ENCODE peak calls at places on chromosomes 4 and X, in five cellular contexts. W is K562, L is HepG2, N is SK-N-SH, Q is GM12878. J is an unnamed sample.

GRCh38 chrX:74343970-74344622 is 40.1 kb downstream of the ZCCHC13 start:
- DNase-seq in W (peak), Q (peak), N (peak), L (peak), J (peak)

GRCh38 chrX:100663651-100664050 is 19.7 kb downstream of the SRPX2 start:
- DNase-seq in L (no peak), Q (no peak), N (no peak), W (no peak), J (no peak)

GRCh38 chr4:184250795-184251679 is 33.4 kb upstream of the ENPP6 start:
- DNase-seq in Q (no peak), N (peak), L (peak), W (peak), J (no peak)

GRCh38 chr4:148261861-148262260 is 180.4 kb downstream of the NR3C2 start:
- DNase-seq in Q (no peak), L (no peak), W (no peak), N (no peak), J (no peak)

GRCh38 chr4:128810331-128810870 is 901 bp downstream of the JADE1 start:
- DNase-seq in W (peak), L (peak), N (peak), Q (no peak), J (peak)

GRCh38 chr4:128177376-128177959 is 110.1 kb downstream of the PGRMC2 start:
- DNase-seq in Q (no peak), N (no peak), W (peak), L (no peak), J (no peak)

GRCh38 chr4:39908284-39908683 is 69.4 kb downstream of the PDS5A start:
- DNase-seq in N (no peak), W (no peak), L (no peak), Q (no peak), J (no peak)

GRCh38 chr4:150722908-150723362 is 141.0 kb downstream of the MAB21L2 start:
- DNase-seq in N (no peak), W (no peak), L (no peak), Q (no peak), J (no peak)

GRCh38 chr4:153641532-153641931 is 42.5 kb upstream of the TLR2 start:
- DNase-seq in W (no peak), N (no peak), L (no peak), Q (no peak), J (no peak)

GRCh38 chrX:75211976-75212375 is 55.9 kb upstream of the ABCB7 start:
- DNase-seq in Q (no peak), N (no peak), W (peak), L (no peak), J (no peak)

GRCh38 chrX:13250831-13251612 is 68.8 kb downstream of the ATXN3L start:
- DNase-seq in L (no peak), Q (no peak), W (peak), N (no peak), J (peak)

GRCh38 chrX:151073767-151074166 is 90.6 kb downstream of the HMGB3 start:
- DNase-seq in L (no peak), Q (no peak), W (no peak), N (no peak), J (no peak)

GRCh38 chr4:22063613-22064012 is 115.0 kb upstream of the KCNIP4 start:
- DNase-seq in W (no peak), L (no peak), Q (no peak), N (no peak), J (no peak)

GRCh38 chrX:101395789-101396188 is 5.0 kb downstream of the RPL36A start:
- DNase-seq in Q (no peak), N (no peak), L (peak), W (no peak), J (peak)

GRCh38 chr4:76677571-76678326 is 220.2 kb downstream of the SOWAHB start:
- DNase-seq in W (no peak), L (no peak), N (no peak), Q (no peak), J (no peak)

GRCh38 chr4:8295471-8295870 is 25.9 kb downstream of the HTRA3 start:
- DNase-seq in Q (no peak), L (no peak), W (no peak), N (no peak), J (no peak)

GRCh38 chrX:107823456-107823855 is 2.2 kb upstream of the MID2 start:
- DNase-seq in L (no peak), Q (no peak), N (no peak), W (no peak), J (no peak)

GRCh38 chr4:40205259-40206198 is 8.7 kb downstream of the RHOH start:
- DNase-seq in W (peak), L (no peak), Q (peak), N (no peak), J (peak)

GRCh38 chr4:115219862-115220261 is 106.4 kb upstream of the NDST4 start:
- DNase-seq in Q (no peak), W (no peak), L (no peak), N (no peak), J (no peak)

GRCh38 chrX:71618303-71618721 is at the start of gene CXCR3:
- DNase-seq in N (no peak), Q (peak), W (no peak), L (no peak), J (peak)

GRCh38 chr4:185359767-185360446 is 35.8 kb downstream of the LRP2BP start:
- DNase-seq in W (peak), L (no peak), Q (no peak), N (peak), J (no peak)

GRCh38 chr4:139243448-139244365 is 36.3 kb downstream of the MGARP start:
- DNase-seq in W (no peak), Q (no peak), N (no peak), L (peak), J (no peak)

GRCh38 chr4:10526431-10527222 is 69.4 kb upstream of the ZNF518B start:
- DNase-seq in Q (no peak), N (no peak), L (no peak), W (no peak), J (no peak)

GRCh38 chr4:16692493-16692892 is 206.0 kb downstream of the LDB2 start:
- DNase-seq in W (no peak), Q (no peak), L (no peak), N (no peak), J (no peak)

GRCh38 chr4:102500371-102501175 is 586 bp upstream of the NFKB1 start:
- DNase-seq in L (peak), N (peak), W (peak), Q (no peak), J (no peak)

GRCh38 chr4:93730251-93730650 is 98.3 kb upstream of the ATOH1 start:
- DNase-seq in W (no peak), N (no peak), L (no peak), Q (no peak), J (no peak)

GRCh38 chrX:136584545-136584944 is 52.5 kb downstream of the VGLL1 start:
- DNase-seq in Q (no peak), L (no peak), W (no peak), N (no peak), J (no peak)

GRCh38 chr4:99404595-99405287 is 30.4 kb downstream of the ADH7 start:
- DNase-seq in N (no peak), L (no peak), W (no peak), Q (peak), J (no peak)
- TF ChIP-seq GABPA in N (no peak), L (no peak), W (no peak), Q (peak), J (no peak)

GRCh38 chr4:32094987-32095386 is 1374.8 kb downstream of the PCDH7 start:
- DNase-seq in Q (no peak), N (no peak), L (no peak), W (no peak), J (no peak)
- TF ChIP-seq REST in Q (no peak), N (no peak), L (no peak), W (no peak), J (no peak)

DNA sequence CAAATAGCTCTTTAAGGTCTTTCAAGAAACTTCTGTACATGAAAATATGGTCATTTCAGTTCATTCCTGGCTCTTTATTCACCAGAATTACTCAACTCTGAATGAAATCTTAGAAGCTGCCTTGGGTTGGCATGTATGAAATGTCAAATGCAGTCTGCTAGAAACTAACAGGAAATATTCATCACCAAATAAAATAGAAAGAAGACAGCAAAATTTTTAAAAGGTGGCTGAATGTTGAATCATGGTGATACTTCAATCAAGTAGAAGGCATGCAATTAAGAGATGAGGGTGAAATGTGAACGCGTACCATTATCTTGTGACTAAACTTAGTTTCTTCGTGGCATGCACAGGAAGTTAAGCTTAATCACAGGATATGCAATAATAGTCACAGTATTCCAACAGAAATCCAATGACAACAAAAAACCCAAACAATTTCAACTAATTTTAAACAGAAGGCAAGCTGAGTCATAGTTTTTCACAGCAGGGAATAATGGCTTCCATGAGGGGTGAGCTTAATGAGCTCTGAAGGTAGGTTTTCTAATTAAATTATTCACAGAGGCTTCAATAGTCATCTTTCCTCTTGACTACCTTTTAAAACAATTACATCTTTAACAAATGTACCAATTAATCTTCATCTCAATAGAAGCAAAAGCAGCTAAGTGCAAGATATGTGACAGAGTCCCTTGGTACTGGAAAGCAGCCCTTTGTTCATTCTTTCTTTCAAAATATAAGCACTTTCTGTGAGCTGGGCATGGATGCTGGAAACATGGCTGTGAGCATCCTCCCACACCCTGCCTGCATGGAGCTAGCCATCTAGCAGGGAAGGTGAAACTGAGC is 44.5 kb downstream of the SCFD2 start:
- DNase-seq in W (no peak), L (no peak), Q (no peak), N (no peak), J (no peak)
- TF ChIP-seq GABPA in W (no peak), L (no peak), Q (no peak), N (peak), J (no peak)

DNA sequence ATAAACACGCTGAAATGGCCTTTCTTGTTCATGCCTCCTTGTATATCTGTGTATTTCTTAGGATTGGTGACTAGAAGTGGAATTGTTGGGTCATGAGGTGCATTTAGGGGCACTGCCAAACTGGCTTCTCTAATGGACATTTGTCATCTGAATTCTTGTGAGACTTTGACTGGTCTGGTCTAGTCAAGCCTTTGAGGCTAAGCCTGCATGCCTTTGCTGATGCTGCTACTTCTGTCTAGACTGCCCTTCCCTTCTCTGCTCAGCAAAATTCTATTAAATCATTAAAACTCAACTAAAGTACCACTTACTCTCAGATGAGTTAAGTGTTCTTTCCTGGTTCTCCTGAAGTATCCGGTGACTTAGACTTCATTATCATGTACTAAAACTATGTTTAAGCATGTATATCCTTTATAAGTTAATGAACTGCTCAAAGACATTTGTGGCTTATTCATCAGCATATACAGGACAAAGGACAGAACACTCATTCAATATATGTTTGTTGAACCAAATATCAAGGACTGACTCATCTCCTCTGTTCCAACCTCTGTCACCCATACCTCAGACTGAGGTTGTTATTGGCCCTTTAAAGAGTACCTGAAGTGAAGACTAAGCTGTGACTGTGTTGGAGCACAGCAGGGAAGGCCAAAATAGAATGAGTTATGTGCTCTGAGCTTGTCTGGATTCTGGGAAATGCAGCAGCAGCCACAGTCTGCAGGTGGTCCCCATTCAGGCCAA is 9.0 kb downstream of the TCEAL1 start:
- DNase-seq in L (no peak), Q (no peak), N (no peak), W (no peak), J (no peak)
- TF ChIP-seq REST in L (no peak), Q (no peak), N (no peak), W (no peak), J (no peak)

GRCh38 chrX:40201486-40201885 is 103.7 kb upstream of the BCOR start:
- DNase-seq in N (no peak), L (no peak), Q (peak), W (no peak), J (no peak)

GRCh38 chrX:40197071-40197470 is 99.3 kb upstream of the BCOR start:
- DNase-seq in Q (no peak), N (no peak), W (peak), L (no peak), J (no peak)

GRCh38 chrX:40195368-40195767 is 97.6 kb upstream of the BCOR start:
- DNase-seq in Q (no peak), W (no peak), N (no peak), L (no peak), J (no peak)

GRCh38 chrX:40202456-40202855 is 104.7 kb upstream of the BCOR start:
- DNase-seq in N (no peak), L (no peak), W (no peak), Q (peak), J (no peak)

DNA sequence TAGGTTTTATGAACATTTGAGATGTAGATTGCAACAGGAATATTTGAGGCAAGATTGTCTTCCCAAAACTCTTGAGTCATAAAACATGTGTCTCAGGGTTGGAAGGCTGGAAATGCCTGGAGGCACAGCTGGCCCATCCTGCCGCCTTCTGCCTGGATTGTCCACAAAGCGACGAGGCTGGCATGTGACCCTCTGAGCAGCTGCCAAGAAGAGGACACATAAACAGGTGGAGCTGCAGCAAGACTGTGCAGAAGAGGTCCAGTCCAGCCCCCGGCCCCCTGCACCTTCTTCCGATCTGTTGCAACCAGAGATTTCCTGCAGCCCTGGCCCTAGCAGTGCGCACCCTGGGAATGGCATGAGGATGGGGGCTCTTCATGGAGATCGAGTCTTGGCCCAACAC is 101.9 kb upstream of the BCOR start:
- DNase-seq in N (no peak), Q (no peak), L (no peak), W (no peak), J (no peak)
- TF ChIP-seq GABPA in N (no peak), Q (no peak), L (no peak), W (no peak), J (no peak)

GRCh38 chrX:48468247-48468671 is 1.8 kb downstream of the SLC38A5 start:
- DNase-seq in N (no peak), Q (no peak), L (no peak), W (peak), J (peak)
- TF ChIP-seq REST in N (no peak), Q (no peak), L (no peak), W (no peak), J (no peak)

J was measured in HL-60.